ENCODE peak calls at places on chromosome 15, in ten cellular contexts. P is adrenal gland; R is AG04450; M is MCF 10A; Y is IMR-90; O is epithelial cell of esophagus; W is activated T-helper 9 cell treated with anti-CD3 and anti-CD28 coated beads, Interleukin-2, amount 50 U/mL, for 16 hours; Q is CD4-positive, alpha-beta T cell; C is Peyer's patch; K is mucosa of descending colon. S is an unnamed sample.

GRCh38 chr15:88586401-88587162 is 34.6 kb upstream of the AEN start:
- DNase-seq in P (no peak), K (no peak), M (no peak), Y (peak), Q (no peak), W (no peak), R (no peak), O (peak), C (no peak), S (no peak)

GRCh38 chr15:39961051-39961450 is 27.1 kb downstream of the EIF2AK4 start:
- DNase-seq in W (no peak), C (no peak), M (no peak), Y (peak), Q (no peak), K (no peak), O (no peak), P (no peak), R (no peak), S (no peak)

GRCh38 chr15:65962187-65962586 is 92.9 kb downstream of the RAB11A start:
- DNase-seq in W (no peak), C (no peak), O (peak), M (peak), K (no peak), Y (no peak), P (no peak), R (no peak), Q (no peak), S (no peak)

GRCh38 chr15:84797212-84797611 is 19.9 kb upstream of the ALPK3 start:
- DNase-seq in W (no peak), P (no peak), Q (no peak), R (peak), K (no peak), C (no peak), O (no peak), M (no peak), Y (peak), S (no peak)

GRCh38 chr15:34799149-34799824 is 3.9 kb upstream of the ACTC1 start:
- DNase-seq in R (no peak), P (peak), Q (no peak), O (no peak), M (peak), K (no peak), Y (no peak), C (no peak), W (no peak), S (no peak)

GRCh38 chr15:51801391-51801835 is 28.0 kb upstream of the TMOD3 start:
- DNase-seq in M (peak), R (no peak), C (no peak), Y (peak), K (no peak), W (no peak), Q (no peak), P (peak), O (peak), S (no peak)

GRCh38 chr15:66359740-66360139 is 3.3 kb upstream of the TIPIN start:
- DNase-seq in K (no peak), O (peak), M (peak), C (no peak), Y (no peak), Q (no peak), R (no peak), P (no peak), W (no peak), S (no peak)

GRCh38 chr15:85831415-85832113 is 36.8 kb upstream of the KLHL25 start:
- DNase-seq in M (peak), O (peak), K (peak), P (peak), R (no peak), C (peak), Q (no peak), Y (peak), W (no peak), S (no peak)

GRCh38 chr15:85545185-85545584 is 164.8 kb downstream of the AKAP13 start:
- DNase-seq in K (no peak), W (no peak), C (no peak), Q (no peak), M (peak), O (no peak), Y (peak), P (no peak), R (no peak), S (no peak)

S was measured in T-helper 17 cell.